ENCODE peak calls at places on chromosomes 6 and 20, in eight cellular contexts. One of them, this sample, is unnamed. For H3K9me3, the result is how much of the 10 kb centered on the place peaks cover.

GRCh38 chr20:13017883-13018535 is 9.2 kb downstream of the SPTLC3 start:
- DNase-seq in heart left ventricle: no peak
- DNase-seq in stomach: no peak
- DNase-seq in IMR-90: no peak
- DNase-seq in ovary: no peak
- DNase-seq in vagina: no peak
- DNase-seq in adrenal gland: no peak
- DNase-seq in A549: no peak
- DNase-seq in this sample: no peak

GRCh38 chr20:59030911-59031310 is 1.2 kb downstream of the ATP5F1E start:
- DNase-seq in heart left ventricle: no peak
- DNase-seq in stomach: no peak
- DNase-seq in IMR-90: no peak
- DNase-seq in ovary: no peak
- DNase-seq in vagina: no peak
- DNase-seq in adrenal gland: no peak
- DNase-seq in A549: no peak
- DNase-seq in this sample: no peak

GRCh38 chr20:1965520-1966278 is 28.2 kb downstream of the PDYN start:
- DNase-seq in heart left ventricle: peak
- DNase-seq in stomach: peak
- DNase-seq in IMR-90: peak
- DNase-seq in ovary: peak
- DNase-seq in vagina: no peak
- DNase-seq in adrenal gland: peak
- DNase-seq in A549: peak
- DNase-seq in this sample: peak

GRCh38 chr6:139017227-139017626 is 11.3 kb upstream of the ABRACL start:
- DNase-seq in heart left ventricle: no peak
- DNase-seq in stomach: no peak
- DNase-seq in IMR-90: no peak
- DNase-seq in ovary: no peak
- DNase-seq in vagina: no peak
- DNase-seq in adrenal gland: no peak
- DNase-seq in A549: no peak
- DNase-seq in this sample: no peak

GRCh38 chr6:144017167-144018094 is 9.4 kb upstream of the PLAGL1 start:
- DNase-seq in heart left ventricle: no peak
- DNase-seq in stomach: no peak
- DNase-seq in IMR-90: no peak
- DNase-seq in ovary: no peak
- DNase-seq in vagina: no peak
- DNase-seq in adrenal gland: no peak
- DNase-seq in A549: no peak
- DNase-seq in this sample: no peak

GRCh38 chr6:105646391-105646867 is 243.5 kb upstream of the PREP start:
- DNase-seq in heart left ventricle: no peak
- DNase-seq in stomach: no peak
- DNase-seq in IMR-90: peak
- DNase-seq in ovary: no peak
- DNase-seq in vagina: no peak
- DNase-seq in adrenal gland: no peak
- DNase-seq in A549: no peak
- DNase-seq in this sample: no peak

GRCh38 chr20:32458837-32459220 is 100.7 kb downstream of the ASXL1 start:
- DNase-seq in heart left ventricle: no peak
- DNase-seq in stomach: no peak
- DNase-seq in IMR-90: no peak
- DNase-seq in ovary: no peak
- DNase-seq in vagina: no peak
- DNase-seq in adrenal gland: no peak
- DNase-seq in A549: no peak
- DNase-seq in this sample: no peak

GRCh38 chr6:33651403-33651802 is 30.3 kb downstream of the ITPR3 start:
- DNase-seq in heart left ventricle: no peak
- DNase-seq in stomach: no peak
- DNase-seq in IMR-90: no peak
- DNase-seq in ovary: no peak
- DNase-seq in vagina: no peak
- DNase-seq in adrenal gland: no peak
- DNase-seq in A549: no peak
- DNase-seq in this sample: no peak

GRCh38 chr20:12113468-12114371 is 196.0 kb downstream of the BTBD3 start:
- DNase-seq in heart left ventricle: peak
- DNase-seq in stomach: peak
- DNase-seq in IMR-90: no peak
- DNase-seq in ovary: no peak
- DNase-seq in vagina: no peak
- DNase-seq in adrenal gland: no peak
- DNase-seq in A549: no peak
- DNase-seq in this sample: no peak

GRCh38 chr6:96888745-96889144 is 8.9 kb downstream of the NDUFAF4 start:
- DNase-seq in heart left ventricle: no peak
- DNase-seq in stomach: no peak
- DNase-seq in IMR-90: no peak
- DNase-seq in ovary: no peak
- DNase-seq in vagina: no peak
- DNase-seq in adrenal gland: no peak
- DNase-seq in A549: no peak
- DNase-seq in this sample: no peak

GRCh38 chr6:11231108-11231463 is 1.4 kb downstream of the NEDD9 start:
- DNase-seq in heart left ventricle: no peak
- DNase-seq in stomach: no peak
- DNase-seq in IMR-90: no peak
- DNase-seq in ovary: no peak
- DNase-seq in vagina: no peak
- DNase-seq in adrenal gland: no peak
- DNase-seq in A549: no peak
- DNase-seq in this sample: no peak

GRCh38 chr6:164106345-164106769 is 691.8 kb downstream of the QKI start:
- DNase-seq in heart left ventricle: peak
- DNase-seq in stomach: no peak
- DNase-seq in IMR-90: no peak
- DNase-seq in ovary: no peak
- DNase-seq in vagina: no peak
- DNase-seq in adrenal gland: no peak
- DNase-seq in A549: no peak
- DNase-seq in this sample: no peak

GRCh38 chr6:17589402-17590116 is 10.5 kb upstream of the FAM8A1 start:
- DNase-seq in heart left ventricle: no peak
- DNase-seq in stomach: no peak
- DNase-seq in IMR-90: peak
- DNase-seq in ovary: no peak
- DNase-seq in vagina: no peak
- DNase-seq in adrenal gland: no peak
- DNase-seq in A549: peak
- DNase-seq in this sample: no peak

GRCh38 chr6:14386263-14386981 is 268.9 kb downstream of the CD83 start:
- DNase-seq in heart left ventricle: no peak
- DNase-seq in stomach: no peak
- DNase-seq in IMR-90: no peak
- DNase-seq in ovary: no peak
- DNase-seq in vagina: no peak
- DNase-seq in adrenal gland: no peak
- DNase-seq in A549: no peak
- DNase-seq in this sample: no peak

GRCh38 chr20:47735412-47736400 is 49.6 kb downstream of the SULF2 start:
- DNase-seq in heart left ventricle: peak
- DNase-seq in stomach: peak
- DNase-seq in IMR-90: no peak
- DNase-seq in ovary: no peak
- DNase-seq in vagina: no peak
- DNase-seq in adrenal gland: peak
- DNase-seq in A549: no peak
- DNase-seq in this sample: peak

GRCh38 chr6:41974281-41974825 is 32.7 kb upstream of the CCND3 start:
- DNase-seq in heart left ventricle: no peak
- DNase-seq in stomach: no peak
- DNase-seq in IMR-90: no peak
- DNase-seq in ovary: no peak
- DNase-seq in vagina: no peak
- DNase-seq in adrenal gland: peak
- DNase-seq in A549: no peak
- DNase-seq in this sample: no peak

GRCh38 chr20:13022401-13023170 is 13.8 kb downstream of the SPTLC3 start:
- DNase-seq in heart left ventricle: no peak
- DNase-seq in stomach: no peak
- DNase-seq in IMR-90: peak
- DNase-seq in ovary: no peak
- DNase-seq in vagina: no peak
- DNase-seq in adrenal gland: no peak
- DNase-seq in A549: no peak
- DNase-seq in this sample: no peak

GRCh38 chr6:89859744-89860143 is 30.1 kb downstream of the CASP8AP2 start:
- DNase-seq in heart left ventricle: no peak
- DNase-seq in stomach: no peak
- DNase-seq in IMR-90: no peak
- DNase-seq in ovary: no peak
- DNase-seq in vagina: no peak
- DNase-seq in adrenal gland: no peak
- DNase-seq in A549: no peak
- DNase-seq in this sample: no peak

GRCh38 chr20:32993484-32994050 is 10.7 kb downstream of the SUN5 start:
- DNase-seq in heart left ventricle: no peak
- DNase-seq in stomach: no peak
- DNase-seq in IMR-90: no peak
- DNase-seq in ovary: no peak
- DNase-seq in vagina: no peak
- DNase-seq in adrenal gland: no peak
- DNase-seq in A549: no peak
- DNase-seq in this sample: no peak

DNA sequence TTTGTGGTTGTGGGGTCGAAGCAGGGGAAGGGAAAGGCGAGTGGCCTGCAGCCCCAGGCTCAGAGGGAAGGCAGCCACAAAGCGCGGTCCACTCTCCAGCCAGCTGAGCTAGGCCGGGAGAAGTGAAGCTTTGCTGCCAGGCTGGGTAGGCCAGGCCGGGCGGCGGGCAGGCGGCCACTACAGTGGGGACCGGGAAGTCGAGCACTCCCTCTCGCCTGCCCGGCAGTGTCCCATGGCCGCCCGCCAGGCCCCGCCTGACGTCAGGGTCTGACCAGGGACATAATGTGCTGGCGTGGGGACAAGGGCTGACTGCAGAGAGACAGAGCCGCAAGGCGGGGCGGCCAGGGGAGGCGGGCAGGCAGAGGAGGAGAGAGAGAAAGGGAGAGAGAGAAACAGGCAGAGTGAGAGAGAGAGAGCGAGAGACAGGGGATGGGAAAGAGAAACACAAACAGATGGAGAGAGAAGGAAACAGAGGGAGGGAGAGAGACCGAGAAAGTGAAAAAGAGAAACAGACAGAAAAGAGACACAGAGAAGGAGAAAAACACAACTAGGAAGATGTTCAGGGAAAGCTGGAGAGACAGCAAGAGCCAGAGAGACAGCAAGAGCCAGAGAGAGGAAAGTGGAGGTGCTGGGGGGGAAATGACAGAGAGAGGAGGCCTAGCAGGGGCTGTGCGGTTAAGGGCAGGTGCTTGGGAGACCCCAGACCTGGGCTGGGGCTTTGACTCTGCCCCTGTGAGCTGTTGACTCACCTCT is 94.5 kb upstream of the PTPN1 start:
- DNase-seq in heart left ventricle: peak
- DNase-seq in stomach: peak
- DNase-seq in IMR-90: peak
- DNase-seq in ovary: peak
- DNase-seq in vagina: peak
- DNase-seq in adrenal gland: peak
- DNase-seq in A549: peak
- DNase-seq in this sample: peak
- TF ChIP-seq POLR2A in heart left ventricle: peak
- TF ChIP-seq POLR2A in stomach: peak
- TF ChIP-seq POLR2A in IMR-90: peak
- TF ChIP-seq POLR2A in ovary: peak
- TF ChIP-seq POLR2A in vagina: no peak
- TF ChIP-seq POLR2A in adrenal gland: peak
- TF ChIP-seq POLR2A in A549: no peak
- TF ChIP-seq POLR2A in this sample: no peak

DNA sequence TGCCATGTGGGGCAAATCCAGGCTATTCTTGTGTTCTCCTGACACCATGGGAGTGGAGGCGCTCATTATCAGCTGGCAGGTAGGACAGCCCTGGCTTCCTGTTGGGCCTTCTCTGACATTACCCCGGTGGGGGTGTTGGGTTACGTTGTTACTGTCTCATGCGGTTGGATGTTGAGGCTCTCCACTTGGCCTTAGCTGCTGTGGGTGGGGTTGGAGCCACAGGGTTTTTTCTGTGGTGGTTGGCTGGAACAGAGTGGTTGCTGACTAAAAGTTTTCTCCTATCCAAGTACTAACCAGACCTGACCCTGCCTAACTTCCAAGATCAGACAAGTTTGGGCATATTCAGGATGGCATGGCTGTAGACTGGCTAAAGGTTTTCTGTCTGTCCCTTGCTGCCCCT is 20.2 kb downstream of the RIPK1 start:
- DNase-seq in heart left ventricle: no peak
- DNase-seq in stomach: no peak
- DNase-seq in IMR-90: peak
- DNase-seq in ovary: no peak
- DNase-seq in vagina: no peak
- DNase-seq in adrenal gland: no peak
- DNase-seq in A549: no peak
- DNase-seq in this sample: no peak
- H3K9me3 ChIP-seq in heart left ventricle: under half
- H3K9me3 ChIP-seq in stomach: under half
- H3K9me3 ChIP-seq in IMR-90: under half
- H3K9me3 ChIP-seq in ovary: under half
- H3K9me3 ChIP-seq in vagina: under half
- H3K9me3 ChIP-seq in adrenal gland: under half
- H3K9me3 ChIP-seq in A549: under half
- H3K9me3 ChIP-seq in this sample: under half

DNA sequence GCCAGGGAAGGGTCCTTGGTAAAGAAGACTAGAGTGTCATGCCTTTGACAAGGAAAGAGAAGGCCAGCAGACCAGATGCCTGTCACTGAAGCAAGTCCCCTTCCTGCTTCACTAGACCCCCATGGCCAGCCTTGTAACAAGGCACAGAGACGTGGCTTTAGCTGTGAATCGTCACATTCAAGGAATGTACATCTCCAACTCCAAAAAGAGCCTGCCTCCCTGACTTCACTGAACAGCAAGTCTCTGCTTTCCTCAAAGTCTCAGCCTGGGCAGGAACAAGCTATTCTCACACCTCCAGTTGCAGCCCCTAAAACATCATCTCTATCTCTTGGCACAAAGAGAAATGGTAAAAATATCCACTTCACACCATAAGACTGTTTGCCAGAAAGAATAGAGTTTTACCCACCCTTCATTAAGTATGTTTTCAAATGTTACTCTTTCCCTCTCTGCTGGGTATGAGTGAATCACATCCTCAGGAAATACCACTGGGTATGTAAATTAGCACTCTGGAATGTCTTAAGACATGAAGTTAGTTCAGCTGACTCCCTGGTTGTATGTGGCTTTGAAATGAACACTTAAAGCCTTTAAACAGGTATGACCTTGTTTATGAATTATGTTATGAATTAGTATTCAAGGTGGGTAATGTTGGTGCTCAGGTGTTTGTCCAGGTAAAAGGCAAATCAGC is 46.4 kb upstream of the NT5E start:
- DNase-seq in heart left ventricle: no peak
- DNase-seq in stomach: no peak
- DNase-seq in IMR-90: peak
- DNase-seq in ovary: no peak
- DNase-seq in vagina: no peak
- DNase-seq in adrenal gland: no peak
- DNase-seq in A549: no peak
- DNase-seq in this sample: no peak
- H3K27ac ChIP-seq in heart left ventricle: no peak
- H3K27ac ChIP-seq in stomach: peak
- H3K27ac ChIP-seq in IMR-90: peak
- H3K27ac ChIP-seq in ovary: no peak
- H3K27ac ChIP-seq in vagina: peak
- H3K27ac ChIP-seq in adrenal gland: peak
- H3K27ac ChIP-seq in A549: peak
- H3K27ac ChIP-seq in this sample: no peak

GRCh38 chr6:30614044-30614842 is 2.8 kb downstream of the PPP1R10 start:
- DNase-seq in heart left ventricle: no peak
- DNase-seq in stomach: no peak
- DNase-seq in IMR-90: no peak
- DNase-seq in ovary: no peak
- DNase-seq in vagina: no peak
- DNase-seq in adrenal gland: no peak
- DNase-seq in A549: no peak
- DNase-seq in this sample: no peak
- TF ChIP-seq POLR2A in heart left ventricle: no peak
- TF ChIP-seq POLR2A in stomach: no peak
- TF ChIP-seq POLR2A in IMR-90: no peak
- TF ChIP-seq POLR2A in ovary: no peak
- TF ChIP-seq POLR2A in vagina: no peak
- TF ChIP-seq POLR2A in adrenal gland: no peak
- TF ChIP-seq POLR2A in A549: no peak
- TF ChIP-seq POLR2A in this sample: no peak

This sample was measured in spleen.